ENCODE peak calls at places on chromosomes 6 and 20, in six cellular contexts. One of them, this sample, is unnamed.

GRCh38 chr6:113271437-113271836 is 585.7 kb upstream of the MARCKS start:
- DNase-seq in HL-60: no peak
- DNase-seq in stomach: no peak
- DNase-seq in fibroblast of lung: no peak
- DNase-seq in RWPE1: no peak
- DNase-seq in left ventricle myocardium inferior: no peak
- DNase-seq in this sample: no peak

GRCh38 chr6:3139090-3139903 is 18.0 kb downstream of the TUBB2A start:
- DNase-seq in HL-60: peak; percentile 79
- DNase-seq in fibroblast of lung: peak; percentile 68
- DNase-seq in left ventricle myocardium inferior: peak; percentile 50
- DNase-seq in stomach: peak; percentile 64
- DNase-seq in RWPE1: peak; percentile 79
- DNase-seq in this sample: peak; percentile 69

GRCh38 chr20:49323622-49324238 is 45.9 kb upstream of the ZNFX1 start:
- DNase-seq in stomach: no peak
- DNase-seq in fibroblast of lung: peak; percentile 89
- DNase-seq in left ventricle myocardium inferior: no peak
- DNase-seq in RWPE1: peak; percentile 74
- DNase-seq in HL-60: no peak
- DNase-seq in this sample: peak; percentile 19

GRCh38 chr6:8064638-8065518 is 689 bp upstream of the BLOC1S5 start:
- DNase-seq in stomach: no peak
- DNase-seq in RWPE1: no peak
- DNase-seq in left ventricle myocardium inferior: no peak
- DNase-seq in HL-60: no peak
- DNase-seq in fibroblast of lung: no peak
- DNase-seq in this sample: no peak

GRCh38 chr6:44410363-44410762 is 22.9 kb downstream of the CDC5L start:
- DNase-seq in HL-60: no peak
- DNase-seq in left ventricle myocardium inferior: no peak
- DNase-seq in fibroblast of lung: no peak
- DNase-seq in stomach: no peak
- DNase-seq in RWPE1: no peak
- DNase-seq in this sample: no peak

GRCh38 chr6:15631380-15631913 is 31.4 kb downstream of the DTNBP1 start:
- DNase-seq in RWPE1: no peak
- DNase-seq in stomach: no peak
- DNase-seq in HL-60: no peak
- DNase-seq in fibroblast of lung: no peak
- DNase-seq in left ventricle myocardium inferior: no peak
- DNase-seq in this sample: no peak

GRCh38 chr6:150485559-150486517 is 113.8 kb upstream of the PLEKHG1 start:
- DNase-seq in fibroblast of lung: no peak
- DNase-seq in left ventricle myocardium inferior: no peak
- DNase-seq in stomach: no peak
- DNase-seq in RWPE1: no peak
- DNase-seq in HL-60: no peak
- DNase-seq in this sample: no peak

GRCh38 chr20:59175861-59176260 is 12.2 kb downstream of the ZNF831 start:
- DNase-seq in fibroblast of lung: no peak
- DNase-seq in left ventricle myocardium inferior: no peak
- DNase-seq in HL-60: no peak
- DNase-seq in stomach: no peak
- DNase-seq in RWPE1: no peak
- DNase-seq in this sample: no peak

GRCh38 chr6:150697515-150697914 is 97.8 kb downstream of the PLEKHG1 start:
- DNase-seq in fibroblast of lung: no peak
- DNase-seq in stomach: no peak
- DNase-seq in HL-60: no peak
- DNase-seq in RWPE1: no peak
- DNase-seq in left ventricle myocardium inferior: peak; percentile 42
- DNase-seq in this sample: no peak

GRCh38 chr6:44265843-44266233 is 487 bp upstream of the NFKBIE start:
- DNase-seq in HL-60: no peak
- DNase-seq in fibroblast of lung: no peak
- DNase-seq in left ventricle myocardium inferior: no peak
- DNase-seq in RWPE1: no peak
- DNase-seq in stomach: no peak
- DNase-seq in this sample: no peak

GRCh38 chr6:116278853-116279231 is 888 bp downstream of the TSPYL1 start:
- DNase-seq in left ventricle myocardium inferior: peak; percentile 57
- DNase-seq in RWPE1: peak; percentile 31
- DNase-seq in stomach: no peak
- DNase-seq in fibroblast of lung: no peak
- DNase-seq in HL-60: no peak
- DNase-seq in this sample: peak; percentile 68

GRCh38 chr20:44297721-44298120 is 13.3 kb downstream of the FITM2 start:
- DNase-seq in RWPE1: no peak
- DNase-seq in HL-60: no peak
- DNase-seq in stomach: no peak
- DNase-seq in fibroblast of lung: no peak
- DNase-seq in left ventricle myocardium inferior: no peak
- DNase-seq in this sample: no peak

GRCh38 chr6:69791065-69791471 is 5.7 kb downstream of the LMBRD1 start:
- DNase-seq in fibroblast of lung: peak; percentile 43
- DNase-seq in left ventricle myocardium inferior: no peak
- DNase-seq in stomach: no peak
- DNase-seq in HL-60: no peak
- DNase-seq in RWPE1: no peak
- DNase-seq in this sample: peak; percentile 40

GRCh38 chr6:69796081-69796626 is 656 bp downstream of the LMBRD1 start:
- DNase-seq in RWPE1: peak; percentile 67
- DNase-seq in HL-60: no peak
- DNase-seq in left ventricle myocardium inferior: no peak
- DNase-seq in stomach: peak; percentile 69
- DNase-seq in fibroblast of lung: peak; percentile 59
- DNase-seq in this sample: peak; percentile 61

GRCh38 chr6:69792292-69792691 is 4.5 kb downstream of the LMBRD1 start:
- DNase-seq in HL-60: no peak
- DNase-seq in left ventricle myocardium inferior: no peak
- DNase-seq in fibroblast of lung: no peak
- DNase-seq in RWPE1: no peak
- DNase-seq in stomach: no peak
- DNase-seq in this sample: no peak

GRCh38 chr6:69796627-69797390 is at the start of gene LMBRD1:
- DNase-seq in stomach: peak; percentile 99
- DNase-seq in fibroblast of lung: peak; percentile 94
- DNase-seq in HL-60: peak; percentile 94
- DNase-seq in left ventricle myocardium inferior: peak; percentile 98
- DNase-seq in RWPE1: peak; percentile 94
- DNase-seq in this sample: peak; percentile 98

GRCh38 chr6:69795469-69796080 is 1.2 kb downstream of the LMBRD1 start:
- DNase-seq in HL-60: no peak
- DNase-seq in fibroblast of lung: no peak
- DNase-seq in left ventricle myocardium inferior: no peak
- DNase-seq in stomach: no peak
- DNase-seq in RWPE1: no peak
- DNase-seq in this sample: no peak
- TF ChIP-seq CTCF in HL-60: no peak
- TF ChIP-seq CTCF in fibroblast of lung: no peak
- TF ChIP-seq CTCF in left ventricle myocardium inferior: peak; percentile 15
- TF ChIP-seq CTCF in stomach: no peak
- TF ChIP-seq CTCF in RWPE1: no peak
- TF ChIP-seq CTCF in this sample: no peak

DNA sequence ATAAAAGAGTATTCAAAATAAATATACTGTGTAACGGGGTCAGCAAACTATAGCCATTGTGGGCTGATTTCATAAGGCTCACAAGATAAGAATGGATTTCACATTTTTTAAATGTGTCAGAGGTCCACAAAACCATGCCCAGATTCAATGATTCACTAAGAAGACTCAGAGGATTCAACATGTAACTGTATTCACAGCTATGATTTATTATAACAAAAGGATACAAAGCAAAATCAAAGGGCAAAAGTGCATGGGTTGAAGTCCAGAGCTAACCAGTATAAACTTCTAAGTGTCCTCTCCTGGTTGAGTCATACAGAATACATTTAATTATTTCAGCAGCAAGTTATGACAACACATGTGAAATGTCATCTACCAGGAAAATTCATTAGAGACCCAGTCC is 49.2 kb downstream of the TBC1D32 start:
- DNase-seq in fibroblast of lung: peak; percentile 90
- DNase-seq in stomach: no peak
- DNase-seq in RWPE1: no peak
- DNase-seq in left ventricle myocardium inferior: no peak
- DNase-seq in HL-60: no peak
- DNase-seq in this sample: no peak
- H3K27ac ChIP-seq in fibroblast of lung: no peak overlapping the region
- H3K27ac ChIP-seq in stomach: no peak overlapping the region
- H3K27ac ChIP-seq in RWPE1: no peak overlapping the region
- H3K27ac ChIP-seq in left ventricle myocardium inferior: no peak overlapping the region
- H3K27ac ChIP-seq in HL-60: no peak overlapping the region
- H3K27ac ChIP-seq in this sample: no peak overlapping the region

DNA sequence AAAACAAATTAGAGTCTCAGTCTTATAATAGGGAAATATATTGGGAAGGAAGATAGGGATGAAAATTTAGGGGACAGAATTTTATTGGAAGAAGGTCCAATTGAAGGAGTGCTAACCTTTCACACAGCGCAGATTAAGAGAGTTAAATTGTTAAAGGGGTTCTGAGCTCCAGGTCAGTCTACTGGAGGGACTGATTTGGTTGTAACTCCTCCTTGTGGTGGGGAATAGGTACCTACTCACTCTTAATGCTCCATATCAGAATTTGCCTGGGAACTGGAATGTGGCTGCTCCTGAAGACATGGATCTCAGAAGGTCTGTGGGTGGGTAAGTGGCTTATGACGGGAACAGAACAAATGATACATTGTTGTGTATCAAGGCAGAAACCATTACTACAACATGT is 143.5 kb downstream of the FLRT3 start:
- DNase-seq in left ventricle myocardium inferior: no peak
- DNase-seq in HL-60: no peak
- DNase-seq in stomach: no peak
- DNase-seq in RWPE1: no peak
- DNase-seq in fibroblast of lung: no peak
- DNase-seq in this sample: no peak
- TF ChIP-seq CTCF in left ventricle myocardium inferior: no peak
- TF ChIP-seq CTCF in HL-60: no peak
- TF ChIP-seq CTCF in stomach: no peak
- TF ChIP-seq CTCF in RWPE1: no peak
- TF ChIP-seq CTCF in fibroblast of lung: no peak
- TF ChIP-seq CTCF in this sample: no peak

DNA sequence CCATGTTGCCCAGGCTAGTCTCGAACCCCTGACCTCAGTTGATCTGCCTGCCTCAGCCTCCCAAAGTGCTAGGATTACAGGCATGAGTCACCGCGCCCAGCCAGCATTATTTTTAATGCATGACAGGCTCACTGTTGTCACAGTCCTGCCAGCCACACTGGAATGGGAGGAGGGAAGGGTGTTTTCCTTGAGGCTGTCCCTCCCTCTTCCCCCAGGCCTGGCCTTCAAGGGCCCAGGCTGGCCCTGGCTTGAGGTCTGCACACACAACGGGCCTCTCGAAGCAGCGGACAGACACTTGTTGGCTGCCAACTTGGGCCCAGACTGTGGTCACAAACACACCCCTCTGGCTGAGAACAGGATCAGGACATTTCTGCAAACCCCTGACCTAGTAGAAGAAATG is 10.1 kb downstream of the SNTA1 start:
- DNase-seq in left ventricle myocardium inferior: peak; percentile 59
- DNase-seq in RWPE1: no peak
- DNase-seq in HL-60: no peak
- DNase-seq in stomach: peak; percentile 59
- DNase-seq in fibroblast of lung: no peak
- DNase-seq in this sample: peak; percentile 96
- H3K27ac ChIP-seq in left ventricle myocardium inferior: peak overlapping the region; percentile 91
- H3K27ac ChIP-seq in RWPE1: no peak overlapping the region
- H3K27ac ChIP-seq in HL-60: no peak overlapping the region
- H3K27ac ChIP-seq in stomach: peak overlapping the region; percentile 43
- H3K27ac ChIP-seq in fibroblast of lung: no peak overlapping the region
- H3K27ac ChIP-seq in this sample: peak overlapping the region; percentile 95